ENCODE peak calls at places on chromosome X, in seven cellular contexts. One of them, this sample, is unnamed.

GRCh38 chrX:22912598-22912997 is 87.2 kb upstream of the DDX53 start:
- DNase-seq in CD4-positive, alpha-beta T cell: no peak
- DNase-seq in lung: no peak
- DNase-seq in cardiac muscle cell: no peak
- DNase-seq in T-helper 2 cell: no peak
- DNase-seq in osteocyte: no peak
- DNase-seq in upper lobe of right lung: no peak
- DNase-seq in this sample: no peak

GRCh38 chrX:115494133-115494532 is 66.8 kb upstream of the PLS3 start:
- DNase-seq in CD4-positive, alpha-beta T cell: no peak
- DNase-seq in lung: no peak
- DNase-seq in cardiac muscle cell: no peak
- DNase-seq in T-helper 2 cell: no peak
- DNase-seq in osteocyte: no peak
- DNase-seq in upper lobe of right lung: no peak
- DNase-seq in this sample: no peak

GRCh38 chrX:139554991-139555675 is 24.6 kb downstream of the F9 start:
- DNase-seq in CD4-positive, alpha-beta T cell: no peak
- DNase-seq in lung: no peak
- DNase-seq in cardiac muscle cell: no peak
- DNase-seq in T-helper 2 cell: no peak
- DNase-seq in osteocyte: no peak
- DNase-seq in upper lobe of right lung: no peak
- DNase-seq in this sample: no peak

GRCh38 chrX:9873952-9874351 is 87.7 kb downstream of the SHROOM2 start:
- DNase-seq in CD4-positive, alpha-beta T cell: peak
- DNase-seq in lung: peak
- DNase-seq in cardiac muscle cell: peak
- DNase-seq in T-helper 2 cell: peak
- DNase-seq in osteocyte: no peak
- DNase-seq in upper lobe of right lung: no peak
- DNase-seq in this sample: no peak

GRCh38 chrX:32137525-32137924 is 1065.7 kb upstream of the FTHL17 start:
- DNase-seq in CD4-positive, alpha-beta T cell: no peak
- DNase-seq in lung: no peak
- DNase-seq in cardiac muscle cell: peak
- DNase-seq in T-helper 2 cell: no peak
- DNase-seq in osteocyte: no peak
- DNase-seq in upper lobe of right lung: no peak
- DNase-seq in this sample: no peak

GRCh38 chrX:110985470-110985869 is 110.5 kb upstream of the PAK3 start:
- DNase-seq in CD4-positive, alpha-beta T cell: no peak
- DNase-seq in lung: no peak
- DNase-seq in cardiac muscle cell: no peak
- DNase-seq in T-helper 2 cell: no peak
- DNase-seq in osteocyte: no peak
- DNase-seq in upper lobe of right lung: no peak
- DNase-seq in this sample: no peak

GRCh38 chrX:66638591-66639500 is at the start of gene EDA2R:
- DNase-seq in CD4-positive, alpha-beta T cell: no peak
- DNase-seq in lung: peak
- DNase-seq in cardiac muscle cell: peak
- DNase-seq in T-helper 2 cell: no peak
- DNase-seq in osteocyte: no peak
- DNase-seq in upper lobe of right lung: no peak
- DNase-seq in this sample: no peak

GRCh38 chrX:40132751-40133150 is 35.0 kb upstream of the BCOR start:
- DNase-seq in CD4-positive, alpha-beta T cell: no peak
- DNase-seq in lung: peak
- DNase-seq in cardiac muscle cell: no peak
- DNase-seq in T-helper 2 cell: no peak
- DNase-seq in osteocyte: no peak
- DNase-seq in upper lobe of right lung: no peak
- DNase-seq in this sample: peak

GRCh38 chrX:47940448-47940847 is 63.3 kb downstream of the ZNF182 start:
- DNase-seq in CD4-positive, alpha-beta T cell: no peak
- DNase-seq in lung: no peak
- DNase-seq in cardiac muscle cell: no peak
- DNase-seq in T-helper 2 cell: no peak
- DNase-seq in osteocyte: no peak
- DNase-seq in upper lobe of right lung: no peak
- DNase-seq in this sample: no peak

GRCh38 chrX:27633328-27633727 is 43.2 kb downstream of the DCAF8L2 start:
- DNase-seq in CD4-positive, alpha-beta T cell: no peak
- DNase-seq in lung: no peak
- DNase-seq in cardiac muscle cell: no peak
- DNase-seq in T-helper 2 cell: no peak
- DNase-seq in osteocyte: no peak
- DNase-seq in upper lobe of right lung: no peak
- DNase-seq in this sample: no peak

GRCh38 chrX:71846429-71846828 is 64.2 kb upstream of the NHSL2 start:
- DNase-seq in CD4-positive, alpha-beta T cell: no peak
- DNase-seq in lung: no peak
- DNase-seq in cardiac muscle cell: no peak
- DNase-seq in T-helper 2 cell: no peak
- DNase-seq in osteocyte: no peak
- DNase-seq in upper lobe of right lung: no peak
- DNase-seq in this sample: no peak

GRCh38 chrX:37863728-37864127 is 16.4 kb upstream of the DYNLT3 start:
- DNase-seq in CD4-positive, alpha-beta T cell: no peak
- DNase-seq in lung: no peak
- DNase-seq in cardiac muscle cell: no peak
- DNase-seq in T-helper 2 cell: no peak
- DNase-seq in osteocyte: no peak
- DNase-seq in upper lobe of right lung: no peak
- DNase-seq in this sample: no peak

GRCh38 chrX:67780694-67781109 is 236.9 kb downstream of the AR start:
- DNase-seq in CD4-positive, alpha-beta T cell: no peak
- DNase-seq in lung: peak
- DNase-seq in cardiac muscle cell: peak
- DNase-seq in T-helper 2 cell: no peak
- DNase-seq in osteocyte: peak
- DNase-seq in upper lobe of right lung: peak
- DNase-seq in this sample: no peak

GRCh38 chrX:57155171-57155570 is 18.0 kb upstream of the SPIN2A start:
- DNase-seq in CD4-positive, alpha-beta T cell: no peak
- DNase-seq in lung: no peak
- DNase-seq in cardiac muscle cell: no peak
- DNase-seq in T-helper 2 cell: no peak
- DNase-seq in osteocyte: no peak
- DNase-seq in upper lobe of right lung: no peak
- DNase-seq in this sample: no peak

GRCh38 chrX:9148626-9149385 is 114.9 kb upstream of the FAM9B start:
- DNase-seq in CD4-positive, alpha-beta T cell: no peak
- DNase-seq in lung: no peak
- DNase-seq in cardiac muscle cell: peak
- DNase-seq in T-helper 2 cell: no peak
- DNase-seq in osteocyte: no peak
- DNase-seq in upper lobe of right lung: no peak
- DNase-seq in this sample: no peak

GRCh38 chrX:11059923-11060322 is 51.2 kb upstream of the HCCS start:
- DNase-seq in CD4-positive, alpha-beta T cell: no peak
- DNase-seq in lung: no peak
- DNase-seq in cardiac muscle cell: no peak
- DNase-seq in T-helper 2 cell: no peak
- DNase-seq in osteocyte: no peak
- DNase-seq in upper lobe of right lung: no peak
- DNase-seq in this sample: no peak

GRCh38 chrX:38150993-38151392 is 69.7 kb downstream of the SRPX start:
- DNase-seq in CD4-positive, alpha-beta T cell: no peak
- DNase-seq in lung: no peak
- DNase-seq in cardiac muscle cell: no peak
- DNase-seq in T-helper 2 cell: no peak
- DNase-seq in osteocyte: no peak
- DNase-seq in upper lobe of right lung: no peak
- DNase-seq in this sample: no peak

GRCh38 chrX:139290310-139290709 is 240.2 kb upstream of the F9 start:
- DNase-seq in CD4-positive, alpha-beta T cell: no peak
- DNase-seq in lung: no peak
- DNase-seq in cardiac muscle cell: no peak
- DNase-seq in T-helper 2 cell: no peak
- DNase-seq in osteocyte: no peak
- DNase-seq in upper lobe of right lung: no peak
- DNase-seq in this sample: no peak

GRCh38 chrX:132171881-132172280 is 44.1 kb upstream of the FRMD7 start:
- DNase-seq in CD4-positive, alpha-beta T cell: no peak
- DNase-seq in lung: no peak
- DNase-seq in cardiac muscle cell: no peak
- DNase-seq in T-helper 2 cell: no peak
- DNase-seq in osteocyte: no peak
- DNase-seq in upper lobe of right lung: no peak
- DNase-seq in this sample: no peak

GRCh38 chrX:108299101-108299591 is 139.1 kb downstream of the COL4A6 start:
- DNase-seq in CD4-positive, alpha-beta T cell: no peak
- DNase-seq in lung: no peak
- DNase-seq in cardiac muscle cell: peak
- DNase-seq in T-helper 2 cell: no peak
- DNase-seq in osteocyte: no peak
- DNase-seq in upper lobe of right lung: no peak
- DNase-seq in this sample: no peak

GRCh38 chrX:134186362-134187121 is 50.4 kb upstream of the CCDC160 start:
- DNase-seq in CD4-positive, alpha-beta T cell: peak
- DNase-seq in lung: no peak
- DNase-seq in cardiac muscle cell: peak
- DNase-seq in T-helper 2 cell: peak
- DNase-seq in osteocyte: no peak
- DNase-seq in upper lobe of right lung: no peak
- DNase-seq in this sample: no peak

GRCh38 chrX:20545538-20545937 is 278.8 kb upstream of the RPS6KA3 start:
- DNase-seq in CD4-positive, alpha-beta T cell: no peak
- DNase-seq in lung: no peak
- DNase-seq in cardiac muscle cell: no peak
- DNase-seq in T-helper 2 cell: no peak
- DNase-seq in osteocyte: no peak
- DNase-seq in upper lobe of right lung: no peak
- DNase-seq in this sample: no peak

GRCh38 chrX:9770319-9770718 is 4.7 kb upstream of the GPR143 start:
- DNase-seq in CD4-positive, alpha-beta T cell: no peak
- DNase-seq in lung: no peak
- DNase-seq in cardiac muscle cell: no peak
- DNase-seq in T-helper 2 cell: no peak
- DNase-seq in osteocyte: no peak
- DNase-seq in upper lobe of right lung: no peak
- DNase-seq in this sample: no peak

GRCh38 chrX:104351173-104351769 is 96.5 kb upstream of the ESX1 start:
- DNase-seq in CD4-positive, alpha-beta T cell: no peak
- DNase-seq in lung: no peak
- DNase-seq in cardiac muscle cell: no peak
- DNase-seq in T-helper 2 cell: no peak
- DNase-seq in osteocyte: no peak
- DNase-seq in upper lobe of right lung: no peak
- DNase-seq in this sample: no peak

GRCh38 chrX:147945286-147945685 is 33.6 kb downstream of the FMR1 start:
- DNase-seq in CD4-positive, alpha-beta T cell: no peak
- DNase-seq in lung: no peak
- DNase-seq in cardiac muscle cell: no peak
- DNase-seq in T-helper 2 cell: no peak
- DNase-seq in osteocyte: no peak
- DNase-seq in upper lobe of right lung: no peak
- DNase-seq in this sample: no peak

GRCh38 chrX:39018526-39018925 is 217.3 kb downstream of the MID1IP1 start:
- DNase-seq in CD4-positive, alpha-beta T cell: no peak
- DNase-seq in lung: no peak
- DNase-seq in cardiac muscle cell: no peak
- DNase-seq in T-helper 2 cell: no peak
- DNase-seq in osteocyte: no peak
- DNase-seq in upper lobe of right lung: no peak
- DNase-seq in this sample: no peak

GRCh38 chrX:120726294-120726693 is 96.4 kb upstream of the C1GALT1C1 start:
- DNase-seq in CD4-positive, alpha-beta T cell: no peak
- DNase-seq in lung: no peak
- DNase-seq in cardiac muscle cell: no peak
- DNase-seq in T-helper 2 cell: no peak
- DNase-seq in osteocyte: no peak
- DNase-seq in upper lobe of right lung: no peak
- DNase-seq in this sample: no peak

GRCh38 chrX:42022158-42022557 is 98.8 kb upstream of the CASK start:
- DNase-seq in CD4-positive, alpha-beta T cell: no peak
- DNase-seq in lung: no peak
- DNase-seq in cardiac muscle cell: no peak
- DNase-seq in T-helper 2 cell: no peak
- DNase-seq in osteocyte: no peak
- DNase-seq in upper lobe of right lung: no peak
- DNase-seq in this sample: no peak

GRCh38 chrX:115687595-115687994 is 126.6 kb downstream of the PLS3 start:
- DNase-seq in CD4-positive, alpha-beta T cell: no peak
- DNase-seq in lung: no peak
- DNase-seq in cardiac muscle cell: no peak
- DNase-seq in T-helper 2 cell: no peak
- DNase-seq in osteocyte: peak
- DNase-seq in upper lobe of right lung: no peak
- DNase-seq in this sample: no peak

GRCh38 chrX:45184211-45184610 is 16.5 kb downstream of the DIPK2B start:
- DNase-seq in CD4-positive, alpha-beta T cell: no peak
- DNase-seq in lung: no peak
- DNase-seq in cardiac muscle cell: no peak
- DNase-seq in T-helper 2 cell: no peak
- DNase-seq in osteocyte: no peak
- DNase-seq in upper lobe of right lung: no peak
- DNase-seq in this sample: no peak

GRCh38 chrX:152895724-152896420 is 2.0 kb upstream of the ZNF185 start:
- DNase-seq in CD4-positive, alpha-beta T cell: no peak
- DNase-seq in lung: no peak
- DNase-seq in cardiac muscle cell: no peak
- DNase-seq in T-helper 2 cell: no peak
- DNase-seq in osteocyte: no peak
- DNase-seq in upper lobe of right lung: no peak
- DNase-seq in this sample: no peak

GRCh38 chrX:118510076-118510475 is 14.5 kb downstream of the DOCK11 start:
- DNase-seq in CD4-positive, alpha-beta T cell: no peak
- DNase-seq in lung: no peak
- DNase-seq in cardiac muscle cell: no peak
- DNase-seq in T-helper 2 cell: no peak
- DNase-seq in osteocyte: no peak
- DNase-seq in upper lobe of right lung: no peak
- DNase-seq in this sample: no peak

GRCh38 chrX:13778916-13779315 is 38.0 kb downstream of the GPM6B start:
- DNase-seq in CD4-positive, alpha-beta T cell: no peak
- DNase-seq in lung: no peak
- DNase-seq in cardiac muscle cell: no peak
- DNase-seq in T-helper 2 cell: no peak
- DNase-seq in osteocyte: no peak
- DNase-seq in upper lobe of right lung: no peak
- DNase-seq in this sample: no peak

GRCh38 chrX:53340852-53341645 is 59.7 kb upstream of the IQSEC2 start:
- DNase-seq in CD4-positive, alpha-beta T cell: no peak
- DNase-seq in lung: no peak
- DNase-seq in cardiac muscle cell: no peak
- DNase-seq in T-helper 2 cell: no peak
- DNase-seq in osteocyte: no peak
- DNase-seq in upper lobe of right lung: no peak
- DNase-seq in this sample: no peak

GRCh38 chrX:36116222-36116621 is 196.7 kb downstream of the CFAP47 start:
- DNase-seq in CD4-positive, alpha-beta T cell: no peak
- DNase-seq in lung: no peak
- DNase-seq in cardiac muscle cell: no peak
- DNase-seq in T-helper 2 cell: no peak
- DNase-seq in osteocyte: no peak
- DNase-seq in upper lobe of right lung: no peak
- DNase-seq in this sample: no peak

GRCh38 chrX:52359614-52360232 is 9.1 kb upstream of the XAGE2 start:
- DNase-seq in CD4-positive, alpha-beta T cell: no peak
- DNase-seq in lung: no peak
- DNase-seq in cardiac muscle cell: no peak
- DNase-seq in T-helper 2 cell: no peak
- DNase-seq in osteocyte: no peak
- DNase-seq in upper lobe of right lung: no peak
- DNase-seq in this sample: no peak

GRCh38 chrX:13835825-13836224 is 18.9 kb upstream of the GPM6B start:
- DNase-seq in CD4-positive, alpha-beta T cell: no peak
- DNase-seq in lung: no peak
- DNase-seq in cardiac muscle cell: no peak
- DNase-seq in T-helper 2 cell: no peak
- DNase-seq in osteocyte: no peak
- DNase-seq in upper lobe of right lung: no peak
- DNase-seq in this sample: no peak

GRCh38 chrX:97597954-97598353 is 714.2 kb downstream of the RPA4 start:
- DNase-seq in CD4-positive, alpha-beta T cell: no peak
- DNase-seq in lung: no peak
- DNase-seq in cardiac muscle cell: no peak
- DNase-seq in T-helper 2 cell: no peak
- DNase-seq in osteocyte: no peak
- DNase-seq in upper lobe of right lung: no peak
- DNase-seq in this sample: no peak